ENCODE peak calls at places on chromosomes 11 and 22, in six cellular contexts. V, T, K, I, Z and F are unnamed samples.

GRCh38 chr11:15114501-15115475 is at the start of gene INSC:
- DNase-seq in Z (no peak), V (peak), T (no peak), K (no peak), I (no peak), F (no peak)

GRCh38 chr11:93160156-93160555 is 37.6 kb downstream of the SLC36A4 start:
- DNase-seq in K (no peak), I (no peak), V (no peak), Z (no peak), T (no peak), F (no peak)

GRCh38 chr11:128928400-128928799 is 14.3 kb downstream of the TP53AIP1 start:
- DNase-seq in K (no peak), V (peak), I (no peak), T (no peak), Z (no peak), F (no peak)

GRCh38 chr11:62004473-62004872 is 37.0 kb upstream of the FTH1 start:
- DNase-seq in I (no peak), T (no peak), V (peak), Z (no peak), K (no peak), F (no peak)

GRCh38 chr22:47036936-47037485 is 274.6 kb downstream of the TBC1D22A start:
- DNase-seq in V (no peak), Z (no peak), I (no peak), K (no peak), T (no peak), F (no peak)

GRCh38 chr11:117823294-117823940 is 1.1 kb downstream of the FXYD2 start:
- DNase-seq in Z (no peak), K (no peak), V (peak), T (no peak), I (no peak), F (no peak)

GRCh38 chr11:128021304-128022006 is 565.9 kb downstream of the ETS1 start:
- DNase-seq in Z (no peak), T (no peak), K (no peak), V (peak), I (no peak), F (no peak)

GRCh38 chr22:19873960-19874306 is 19.3 kb upstream of the GNB1L start:
- DNase-seq in Z (no peak), T (no peak), V (no peak), I (no peak), K (no peak), F (no peak)

GRCh38 chr22:50157976-50158375 is 12.6 kb upstream of the PANX2 start:
- DNase-seq in Z (no peak), I (no peak), V (peak), T (no peak), K (no peak), F (no peak)